ENCODE peak calls at places on chromosomes 12 and 14, in four cellular contexts. E, J, Q and S are unnamed samples.
A peak's percentile ranks its signal among the peaks of the same experiment; 100 is the strongest.

GRCh38 chr12:124764451-124764850 is 99.2 kb downstream of the SCARB1 start:
- DNase-seq in E (peak; percentile 71), J (no peak), Q (peak; percentile 74), S (peak; percentile 73)

GRCh38 chr12:132398386-132398991 is 69.1 kb upstream of the GALNT9 start:
- DNase-seq in E (no peak), J (no peak), Q (no peak), S (no peak)

GRCh38 chr12:7870335-7870734 is 2.4 kb downstream of the SLC2A14 start:
- DNase-seq in E (no peak), J (no peak), Q (no peak), S (no peak)

GRCh38 chr14:96574171-96574632 is 72.0 kb downstream of the PAPOLA start:
- DNase-seq in E (no peak), J (no peak), Q (no peak), S (no peak)

GRCh38 chr14:22225526-22226133 is 363.4 kb downstream of the DAD1 start:
- DNase-seq in E (no peak), J (no peak), Q (peak; percentile 74), S (no peak)

GRCh38 chr14:77023001-77023996 is 5.2 kb downstream of the IRF2BPL start:
- DNase-seq in E (peak; percentile 51), J (peak; percentile 65), Q (peak; percentile 38), S (peak; percentile 79)

GRCh38 chr14:91573894-91574837 is 64.1 kb upstream of the PPP4R3A start:
- DNase-seq in E (peak; percentile 66), J (peak; percentile 45), Q (peak; percentile 25), S (peak; percentile 43)

GRCh38 chr12:32522322-32523221 is 123.2 kb downstream of the FGD4 start:
- DNase-seq in E (no peak), J (no peak), Q (no peak), S (no peak)

GRCh38 chr12:74120644-74121043 is 417.0 kb upstream of the ATXN7L3B start:
- DNase-seq in E (no peak), J (no peak), Q (no peak), S (peak; percentile 67)

GRCh38 chr14:50757702-50758101 is 73.3 kb downstream of the NIN start:
- DNase-seq in E (no peak), J (no peak), Q (no peak), S (no peak)

GRCh38 chr12:132489078-132489601 is 811 bp upstream of the FBRSL1 start:
- DNase-seq in E (no peak), J (no peak), Q (no peak), S (no peak)

DNA sequence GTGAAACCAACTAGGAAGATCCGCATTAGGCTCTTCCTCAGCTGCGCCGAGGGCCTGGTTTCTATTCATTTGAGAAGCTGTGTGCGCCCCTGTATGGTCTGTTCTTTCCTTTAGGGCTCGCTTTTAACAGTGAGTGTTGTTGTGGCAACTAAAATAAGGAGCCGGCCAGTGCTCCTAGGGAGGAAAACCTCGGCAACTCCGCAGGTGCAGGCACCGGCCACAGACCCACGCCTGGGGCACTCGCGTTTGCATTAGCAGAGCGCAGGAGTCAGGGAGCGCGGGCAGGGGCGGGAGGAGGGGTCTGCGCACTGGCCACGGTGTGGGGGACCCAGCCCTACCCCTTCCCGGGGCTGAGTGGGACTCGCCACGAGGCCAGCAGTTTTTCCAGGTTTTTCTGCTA is 50.5 kb downstream of the STX2 start:
- DNase-seq in E (no peak), J (peak; percentile 62), Q (no peak), S (peak; percentile 46)
- H3K56ac ChIP-seq in E (no peak overlapping the region), J (no peak overlapping the region), Q (no peak overlapping the region), S (no peak overlapping the region)

GRCh38 chr12:47755655-47756562 is 2.8 kb downstream of the RAPGEF3 start:
- DNase-seq in E (no peak), J (no peak), Q (no peak), S (no peak)

GRCh38 chr12:47757840-47758583 is 668 bp downstream of the RAPGEF3 start:
- DNase-seq in E (peak; percentile 61), J (peak; percentile 74), Q (no peak), S (peak; percentile 72)

GRCh38 chr12:47758834-47759690 is at the start of gene RAPGEF3:
- DNase-seq in E (peak; percentile 81), J (peak; percentile 89), Q (peak; percentile 75), S (peak; percentile 89)

GRCh38 chr12:47758584-47758833 is 171 bp downstream of the RAPGEF3 start:
- DNase-seq in E (no peak), J (no peak), Q (no peak), S (no peak)

DNA sequence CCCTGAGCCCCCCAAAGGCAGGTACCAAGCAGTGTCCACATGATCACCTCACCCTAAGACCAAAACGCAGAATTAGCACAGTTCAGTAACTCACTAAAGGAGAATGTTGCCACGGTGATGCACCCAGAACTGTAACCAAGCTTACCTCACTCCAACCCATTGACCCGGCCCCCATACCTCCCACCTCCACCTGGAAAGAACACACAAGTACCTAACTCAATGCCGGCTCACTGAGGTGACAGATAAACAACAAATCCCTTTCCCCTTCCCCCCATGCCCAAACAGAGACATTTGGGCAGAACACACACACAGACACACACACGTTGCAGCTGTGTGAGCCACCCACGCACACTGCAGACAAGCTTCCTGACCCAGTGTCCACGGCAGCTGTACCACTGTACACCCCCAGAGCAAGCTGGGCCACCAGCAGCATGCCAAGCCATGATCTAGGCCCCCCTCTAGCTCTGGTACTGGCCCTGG is 1.3 kb downstream of the RAPGEF3 start:
- DNase-seq in E (no peak), J (no peak), Q (no peak), S (no peak)
- H3K18ac ChIP-seq in E (no peak overlapping the region), J (no peak overlapping the region), Q (no peak overlapping the region), S (peak overlapping the region; percentile 11)

GRCh38 chr14:21103165-21103709 is 2.4 kb downstream of the TMEM253 start:
- DNase-seq in E (no peak), J (no peak), Q (no peak), S (peak; percentile 50)

GRCh38 chr14:21103710-21104447 is 3.0 kb downstream of the TMEM253 start:
- DNase-seq in E (peak; percentile 96), J (peak; percentile 95), Q (peak; percentile 94), S (peak; percentile 99)

GRCh38 chr14:21105095-21105494 is 4.2 kb downstream of the TMEM253 start:
- DNase-seq in E (no peak), J (no peak), Q (no peak), S (no peak)

GRCh38 chr14:21106191-21106505 is 5.3 kb downstream of the TMEM253 start:
- DNase-seq in E (no peak), J (no peak), Q (no peak), S (no peak)

GRCh38 chr14:21104448-21105060 is 3.7 kb downstream of the TMEM253 start:
- DNase-seq in E (no peak), J (peak; percentile 79), Q (peak; percentile 77), S (peak; percentile 93)
- H2AK5ac ChIP-seq in E (no peak overlapping the region), J (no peak overlapping the region), Q (peak overlapping the region; percentile 36), S (no peak overlapping the region)

DNA sequence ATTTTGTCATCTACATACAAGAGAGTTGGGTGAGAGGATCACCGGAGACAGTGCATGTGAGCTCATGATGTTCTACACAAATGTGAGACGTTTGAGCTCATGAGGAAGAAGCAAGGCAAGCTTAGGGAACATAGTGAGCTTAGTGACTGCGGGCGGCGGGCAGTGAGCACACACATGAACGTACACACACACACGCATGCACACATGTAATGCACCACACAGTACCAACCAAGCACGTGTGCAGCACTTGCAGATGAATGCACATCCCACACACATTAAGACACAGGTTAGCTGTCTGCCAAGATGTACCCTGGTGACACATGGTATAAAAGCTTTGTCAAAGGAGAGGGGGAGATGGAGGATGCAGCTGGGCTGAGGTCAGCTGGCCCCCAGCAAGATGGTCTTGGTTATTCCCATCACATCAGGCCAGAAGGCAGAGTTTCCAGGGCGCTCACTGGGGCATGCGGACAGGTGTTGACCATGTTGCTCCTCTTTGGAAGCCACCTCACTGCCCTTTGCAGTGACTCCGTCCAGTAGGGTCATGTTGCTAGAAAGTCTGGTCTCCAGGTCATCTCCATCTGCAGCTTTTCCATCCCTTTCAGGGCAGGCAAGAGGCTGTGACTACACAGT is 8.7 kb upstream of the CACNA2D4 start:
- DNase-seq in E (peak; percentile 35), J (peak; percentile 19), Q (no peak), S (no peak)
- H3K56ac ChIP-seq in E (no peak overlapping the region), J (no peak overlapping the region), Q (no peak overlapping the region), S (no peak overlapping the region)

DNA sequence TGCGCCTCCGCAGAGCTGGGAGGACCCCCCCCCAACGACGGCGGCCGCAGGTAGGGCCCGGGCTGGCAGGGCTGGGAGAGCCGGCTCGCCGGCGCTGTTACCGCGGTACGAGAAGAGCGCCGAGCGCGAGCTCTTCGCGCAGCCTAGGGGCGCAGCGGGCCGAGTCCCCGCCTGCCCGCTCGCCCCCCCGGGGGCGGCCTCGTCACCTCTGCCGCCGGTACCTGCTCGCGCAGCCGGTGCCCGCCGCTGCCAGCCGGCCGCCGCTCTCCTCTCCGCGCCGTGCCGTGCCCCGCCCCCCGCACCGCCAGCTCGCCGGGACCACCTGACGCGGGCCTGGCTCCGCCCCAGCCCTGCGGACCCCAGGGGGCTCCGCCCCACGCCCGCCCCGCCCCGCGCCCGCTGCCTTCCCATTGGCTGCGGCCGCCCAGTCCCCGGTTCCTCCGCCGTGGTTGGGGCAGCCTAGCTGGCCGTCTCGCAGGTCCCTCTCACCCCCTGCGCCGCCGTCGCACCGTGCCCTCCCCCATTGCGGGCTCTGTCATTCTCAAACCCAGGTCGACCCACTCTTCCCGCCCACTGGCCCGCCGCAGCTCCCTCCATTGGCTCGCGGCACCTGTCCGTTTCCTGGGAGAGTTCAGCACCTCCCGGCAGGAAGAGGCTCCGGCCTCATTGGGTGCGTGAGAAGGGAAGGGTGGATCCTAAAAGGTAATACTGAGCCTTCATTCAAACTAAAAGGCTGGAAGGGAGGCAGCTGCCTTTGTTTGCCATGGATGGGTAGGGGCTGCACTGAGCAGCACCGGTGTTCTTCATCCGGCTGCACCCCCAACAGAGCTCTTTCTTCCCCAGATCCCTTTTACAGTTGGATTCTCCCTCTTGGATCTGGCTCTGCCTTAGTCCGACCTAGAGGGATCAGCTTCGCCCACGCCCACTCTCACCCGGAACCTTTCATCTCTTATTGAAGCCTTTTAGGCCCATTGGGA is at the start of gene MAP3K9:
- DNase-seq in E (peak; percentile 96), J (peak; percentile 100), Q (peak; percentile 26), S (peak; percentile 100)
- H3K18ac ChIP-seq in E (peak within 1 kb of the TSS; percentile 95), J (peak within 1 kb of the TSS; percentile 61), Q (no peak within 1 kb of the TSS), S (peak within 1 kb of the TSS; percentile 88)